ENCODE peak calls at places on chromosome 1, in eight cellular contexts. C, Y, A, R, E, Z, V and K are unnamed samples.

GRCh38 chr1:230066036-230066435 is 1.0 kb upstream of the GALNT2 start:
- DNase-seq in V (no peak), A (no peak), Z (no peak), Y (no peak), R (no peak), E (no peak), C (no peak), K (no peak)

GRCh38 chr1:14996133-14997050 is 157.2 kb upstream of the TMEM51 start:
- DNase-seq in Y (no peak), R (no peak), A (no peak), V (no peak), C (peak; percentile 79), E (no peak), Z (no peak), K (no peak)

GRCh38 chr1:222140206-222140605 is 398.3 kb upstream of the DUSP10 start:
- DNase-seq in Z (no peak), Y (no peak), A (no peak), R (no peak), V (no peak), E (no peak), C (no peak), K (no peak)

GRCh38 chr1:9340172-9340854 is 47.6 kb downstream of the SPSB1 start:
- DNase-seq in V (no peak), Z (no peak), E (no peak), C (peak; percentile 38), Y (no peak), R (no peak), A (no peak), K (no peak)

GRCh38 chr1:169594391-169594790 is 8.1 kb upstream of the F5 start:
- DNase-seq in A (no peak), R (no peak), E (no peak), Z (no peak), Y (peak; percentile 53), C (no peak), V (no peak), K (no peak)

GRCh38 chr1:221732052-221732451 is 9.8 kb downstream of the DUSP10 start:
- DNase-seq in Y (no peak), Z (no peak), E (no peak), C (no peak), A (no peak), R (no peak), V (no peak), K (no peak)

GRCh38 chr1:177567393-177567792 is 396.6 kb downstream of the BRINP2 start:
- DNase-seq in Z (no peak), E (no peak), V (no peak), Y (no peak), C (no peak), R (no peak), A (no peak), K (no peak)

GRCh38 chr1:151311589-151312331 is 15.5 kb downstream of the PI4KB start:
- DNase-seq in E (no peak), R (peak; percentile 85), A (no peak), Z (no peak), C (peak; percentile 100), Y (peak; percentile 86), V (no peak), K (peak; percentile 79)

GRCh38 chr1:226572325-226572726 is 23.8 kb downstream of the STUM start:
- DNase-seq in Y (no peak), E (no peak), Z (no peak), V (peak; percentile 28), C (no peak), A (no peak), R (no peak), K (no peak)

GRCh38 chr1:156813750-156814570 is 2.7 kb downstream of the SH2D2A start:
- DNase-seq in V (peak; percentile 86), A (peak; percentile 80), R (peak; percentile 31), Y (peak; percentile 65), C (peak; percentile 64), E (peak; percentile 83), Z (peak; percentile 50), K (no peak)

GRCh38 chr1:22518379-22518778 is 44.9 kb upstream of the EPHA8 start:
- DNase-seq in E (no peak), Z (no peak), Y (no peak), C (no peak), A (no peak), V (no peak), R (no peak), K (no peak)

GRCh38 chr1:150476754-150477153 is 10.5 kb upstream of the TARS2 start:
- DNase-seq in A (no peak), E (no peak), V (no peak), C (no peak), Y (no peak), Z (no peak), R (no peak), K (no peak)

GRCh38 chr1:46133181-46133658 is 791 bp upstream of the PIK3R3 start:
- DNase-seq in V (no peak), Y (no peak), A (no peak), R (no peak), C (no peak), E (peak; percentile 65), Z (no peak), K (peak; percentile 88)

GRCh38 chr1:15418811-15419515 is 9.3 kb downstream of the EFHD2 start:
- DNase-seq in C (peak; percentile 60), R (no peak), Z (no peak), A (no peak), V (no peak), E (no peak), Y (no peak), K (no peak)

GRCh38 chr1:15958111-15958510 is 17.8 kb downstream of the ZBTB17 start:
- DNase-seq in V (no peak), E (no peak), Z (no peak), R (no peak), A (no peak), C (no peak), Y (no peak), K (no peak)

GRCh38 chr1:209248649-209249279 is 334.8 kb upstream of the CAMK1G start:
- DNase-seq in Y (peak; percentile 12), E (peak; percentile 52), Z (no peak), A (peak; percentile 22), C (peak; percentile 42), R (peak; percentile 20), V (no peak), K (peak; percentile 17)

GRCh38 chr1:89820423-89821321 is at the start of gene LRRC8D:
- DNase-seq in Z (peak; percentile 80), E (peak; percentile 84), R (peak; percentile 93), C (peak; percentile 79), A (peak; percentile 63), Y (peak; percentile 82), V (peak; percentile 94), K (peak; percentile 88)

GRCh38 chr1:12149791-12150175 is 17.0 kb upstream of the TNFRSF1B start:
- DNase-seq in R (no peak), Y (no peak), V (no peak), A (no peak), Z (no peak), C (no peak), E (no peak), K (no peak)

GRCh38 chr1:109901508-109902145 is 9.0 kb upstream of the CSF1 start:
- DNase-seq in C (no peak), Y (no peak), V (peak; percentile 82), R (no peak), E (no peak), Z (no peak), A (no peak), K (no peak)

GRCh38 chr1:50266509-50266908 is 156.7 kb downstream of the DMRTA2 start:
- DNase-seq in A (no peak), V (no peak), R (no peak), Y (no peak), C (no peak), Z (no peak), E (no peak), K (no peak)

GRCh38 chr1:60345621-60346020 is 272.1 kb upstream of the C1orf87 start:
- DNase-seq in Z (no peak), V (no peak), R (no peak), C (peak; percentile 18), E (no peak), A (no peak), Y (no peak), K (no peak)

GRCh38 chr1:95197616-95198252 is 36.3 kb upstream of the RWDD3 start:
- DNase-seq in A (no peak), Y (no peak), V (no peak), Z (no peak), R (no peak), E (no peak), C (peak; percentile 85), K (no peak)

GRCh38 chr1:151846686-151847227 is 6.8 kb downstream of the THEM5 start:
- DNase-seq in C (no peak), V (no peak), A (no peak), Z (no peak), R (no peak), Y (no peak), E (no peak), K (no peak)

GRCh38 chr1:12191242-12192032 is 24.6 kb downstream of the TNFRSF1B start:
- DNase-seq in E (no peak), A (no peak), V (no peak), Z (no peak), C (no peak), Y (no peak), R (peak; percentile 22), K (no peak)

GRCh38 chr1:67227196-67227595 is 60.9 kb downstream of the IL23R start:
- DNase-seq in A (no peak), E (no peak), R (no peak), V (no peak), C (peak; percentile 31), Y (no peak), Z (no peak), K (no peak)

GRCh38 chr1:1910033-1910465 is 5.0 kb upstream of the CALML6 start:
- DNase-seq in R (no peak), V (no peak), A (no peak), Y (no peak), Z (no peak), E (no peak), C (no peak), K (no peak)

GRCh38 chr1:19113362-19114092 is 96.5 kb downstream of the UBR4 start:
- DNase-seq in E (no peak), Z (no peak), R (peak; percentile 11), V (no peak), C (peak; percentile 25), A (peak; percentile 24), Y (peak; percentile 12), K (no peak)

GRCh38 chr1:230792691-230793462 is 45.7 kb downstream of the CAPN9 start:
- DNase-seq in Z (no peak), Y (no peak), V (no peak), E (no peak), C (no peak), R (no peak), A (no peak), K (no peak)

GRCh38 chr1:70864302-70864701 is 183.3 kb downstream of the PTGER3 start:
- DNase-seq in E (no peak), Y (no peak), R (no peak), Z (no peak), A (no peak), C (no peak), V (no peak), K (no peak)

GRCh38 chr1:5953386-5953785 is 38.8 kb downstream of the NPHP4 start:
- DNase-seq in C (no peak), V (peak; percentile 54), A (no peak), Z (no peak), E (no peak), R (no peak), Y (no peak), K (no peak)

GRCh38 chr1:108503062-108503740 is 53.1 kb downstream of the NBPF6 start:
- DNase-seq in C (peak; percentile 90), Y (no peak), A (no peak), R (no peak), V (no peak), E (no peak), Z (no peak), K (no peak)

GRCh38 chr1:20059847-20060246 is 10.1 kb upstream of the PLA2G5 start:
- DNase-seq in E (peak; percentile 27), Y (no peak), Z (no peak), C (no peak), V (no peak), R (no peak), A (no peak), K (no peak)

GRCh38 chr1:6688001-6688400 is 13.6 kb downstream of the DNAJC11 start:
- DNase-seq in C (peak; percentile 51), Y (no peak), E (no peak), V (no peak), R (no peak), A (no peak), Z (no peak), K (no peak)

GRCh38 chr1:163213626-163214025 is 10.9 kb upstream of the RGS5 start:
- DNase-seq in A (no peak), C (no peak), E (no peak), V (no peak), Z (no peak), R (no peak), Y (no peak), K (no peak)